ENCODE peak calls at places on chromosomes 13 and 19, in four cellular contexts. Q, N, J and F are unnamed samples.

GRCh38 chr19:10217085-10217484 is 14.0 kb downstream of the S1PR2 start:
- DNase-seq in Q (no peak), J (no peak), N (no peak), F (no peak)

GRCh38 chr13:50712882-50713281 is 130.6 kb downstream of the DLEU7 start:
- DNase-seq in N (no peak), Q (no peak), J (no peak), F (no peak)

GRCh38 chr19:21483589-21484170 is 21.7 kb upstream of the ZNF429 start:
- DNase-seq in Q (peak), J (peak), N (peak), F (no peak)

GRCh38 chr13:109743706-109744453 is 42.5 kb downstream of the IRS2 start:
- DNase-seq in Q (peak), N (no peak), J (no peak), F (peak)

GRCh38 chr13:46339035-46339666 is 47.9 kb downstream of the RUBCNL start:
- DNase-seq in J (no peak), N (no peak), Q (no peak), F (no peak)

GRCh38 chr19:54035215-54036178 is 28.2 kb downstream of the VSTM1 start:
- DNase-seq in N (no peak), J (no peak), Q (no peak), F (no peak)

GRCh38 chr19:55802281-55802680 is 29.5 kb downstream of the NLRP11 start:
- DNase-seq in Q (no peak), J (no peak), N (no peak), F (no peak)

GRCh38 chr19:44757057-44757734 is 8.7 kb downstream of the BCL3 start:
- DNase-seq in N (peak), J (no peak), Q (peak), F (no peak)

GRCh38 chr13:98349731-98350305 is 172.7 kb upstream of the RNF113B start:
- DNase-seq in N (peak), J (no peak), Q (peak), F (no peak)

GRCh38 chr19:5567360-5567970 is at the start of gene TINCR:
- DNase-seq in J (no peak), N (peak), Q (peak), F (no peak)

GRCh38 chr19:30112171-30112570 is 170.1 kb downstream of the URI1 start:
- DNase-seq in N (no peak), J (no peak), Q (no peak), F (no peak)

GRCh38 chr13:62320129-62320724 is 904.6 kb upstream of the PCDH20 start:
- DNase-seq in N (no peak), Q (peak), J (no peak), F (peak)

GRCh38 chr13:113164492-113164891 is 6.0 kb downstream of the PROZ start:
- DNase-seq in Q (no peak), N (no peak), J (no peak), F (no peak)

GRCh38 chr19:8515317-8515716 is 1.4 kb upstream of the ZNF414 start:
- DNase-seq in Q (no peak), J (peak), N (no peak), F (no peak)

GRCh38 chr19:13055213-13056051 is 47.2 kb downstream of the LYL1 start:
- DNase-seq in Q (no peak), N (peak), J (no peak), F (no peak)

GRCh38 chr13:95481051-95481775 is 71.3 kb upstream of the CLDN10 start:
- DNase-seq in Q (no peak), J (no peak), N (no peak), F (no peak)

GRCh38 chr13:51801631-51802099 is 2.3 kb downstream of the DHRS12 start:
- DNase-seq in Q (no peak), N (no peak), J (no peak), F (no peak)

GRCh38 chr19:38769635-38770211 is 3.6 kb downstream of the LGALS7 start:
- DNase-seq in J (peak), N (peak), Q (peak), F (no peak)

GRCh38 chr19:49441960-49442350 is 628 bp upstream of the SLC17A7 start:
- DNase-seq in J (no peak), N (no peak), Q (no peak), F (no peak)

GRCh38 chr19:10568444-10568825 is 344 bp downstream of the CDKN2D start:
- DNase-seq in J (peak), Q (no peak), N (peak), F (no peak)